ENCODE peak calls at places on chromosomes 13 and 19, in eight cellular contexts. G, K, Q, O, E, L, V and D are unnamed samples.
A peak's percentile ranks its signal among the peaks of the same experiment; 100 is the strongest.

GRCh38 chr19:33781996-33782395 is 14.7 kb upstream of the KCTD15 start:
- DNase-seq in K (no peak), O (no peak), V (peak; percentile 38), E (no peak), L (peak; percentile 33), G (no peak), Q (no peak), D (peak; percentile 59)

GRCh38 chr19:44662686-44663085 is 8.6 kb upstream of the CEACAM19 start:
- DNase-seq in L (no peak), E (no peak), O (no peak), V (peak; percentile 87), Q (peak; percentile 50), K (no peak), G (no peak), D (peak; percentile 74)

GRCh38 chr13:102402292-102402691 is 444 bp upstream of the FGF14 start:
- DNase-seq in G (no peak), E (peak; percentile 29), L (peak; percentile 10), O (peak; percentile 8), V (peak; percentile 6), K (no peak), Q (no peak), D (no peak)

GRCh38 chr13:54287062-54287764 is 1258.6 kb downstream of the OLFM4 start:
- DNase-seq in O (no peak), K (no peak), G (no peak), V (no peak), E (no peak), L (no peak), Q (no peak), D (no peak)

GRCh38 chr13:33249066-33249465 is 36.5 kb downstream of the STARD13 start:
- DNase-seq in V (peak; percentile 78), E (no peak), K (no peak), G (no peak), O (no peak), Q (no peak), L (peak; percentile 63), D (peak; percentile 78)

GRCh38 chr19:58387338-58388174 is 487 bp downstream of the RPS5 start:
- DNase-seq in K (no peak), O (no peak), G (no peak), Q (no peak), E (no peak), V (no peak), L (no peak), D (no peak)

GRCh38 chr19:3984908-3985642 is at the start of gene EEF2:
- DNase-seq in V (peak; percentile 78), Q (peak; percentile 95), O (peak; percentile 88), L (peak; percentile 94), E (peak; percentile 71), G (peak; percentile 93), K (peak; percentile 59), D (peak; percentile 85)

GRCh38 chr19:30634431-30634830 is 262.2 kb downstream of the ZNF536 start:
- DNase-seq in V (no peak), Q (no peak), G (no peak), O (no peak), K (no peak), L (no peak), E (no peak), D (no peak)

GRCh38 chr13:40271931-40272775 is 394.3 kb downstream of the FOXO1 start:
- DNase-seq in G (no peak), Q (peak; percentile 88), K (peak; percentile 14), V (peak; percentile 80), E (peak; percentile 57), O (no peak), L (peak; percentile 86), D (peak; percentile 51)

GRCh38 chr19:12806242-12807131 is at the start of gene RNASEH2A:
- DNase-seq in Q (peak; percentile 95), L (peak; percentile 93), G (peak; percentile 87), E (peak; percentile 78), K (no peak), O (peak; percentile 72), V (peak; percentile 88), D (peak; percentile 87)

GRCh38 chr13:70816853-70817252 is 708.6 kb upstream of the KLHL1 start:
- DNase-seq in O (no peak), V (no peak), G (no peak), Q (no peak), E (no peak), L (no peak), K (no peak), D (no peak)

GRCh38 chr19:33470686-33471085 is 50.9 kb downstream of the PEPD start:
- DNase-seq in Q (no peak), K (no peak), E (no peak), L (no peak), V (no peak), O (no peak), G (no peak), D (no peak)

GRCh38 chr19:29841559-29842367 is 30.0 kb downstream of the CCNE1 start:
- DNase-seq in Q (peak; percentile 40), V (peak; percentile 65), O (no peak), K (peak; percentile 35), E (no peak), G (no peak), L (peak; percentile 43), D (peak; percentile 65)

GRCh38 chr19:41887711-41888382 is 4.9 kb downstream of the ARHGEF1 start:
- DNase-seq in G (peak; percentile 87), O (peak; percentile 62), K (no peak), L (peak; percentile 29), Q (no peak), V (peak; percentile 97), E (peak; percentile 90), D (peak; percentile 81)